ENCODE peak calls at places on chromosome 17, in five cellular contexts. One of them, this sample, is unnamed.

GRCh38 chr17:48611213-48611612 is 396 bp upstream of the HOXB7 start:
- DNase-seq in fibroblast of lung: no peak
- DNase-seq in cardiac fibroblast: no peak
- DNase-seq in GM23338: no peak
- DNase-seq in gastrocnemius medialis: no peak
- DNase-seq in this sample: no peak

GRCh38 chr17:53934931-53935330 is 112.2 kb downstream of the KIF2B start:
- DNase-seq in gastrocnemius medialis: no peak
- DNase-seq in fibroblast of lung: no peak
- DNase-seq in GM23338: no peak
- DNase-seq in cardiac fibroblast: no peak
- DNase-seq in this sample: no peak

GRCh38 chr17:8053600-8053999 is 14.7 kb downstream of the ALOX15B start:
- DNase-seq in fibroblast of lung: peak; percentile 5
- DNase-seq in gastrocnemius medialis: no peak
- DNase-seq in GM23338: no peak
- DNase-seq in cardiac fibroblast: no peak
- DNase-seq in this sample: no peak

GRCh38 chr17:57035971-57036481 is 49.0 kb upstream of the AKAP1 start:
- DNase-seq in cardiac fibroblast: no peak
- DNase-seq in gastrocnemius medialis: no peak
- DNase-seq in fibroblast of lung: no peak
- DNase-seq in GM23338: no peak
- DNase-seq in this sample: no peak

GRCh38 chr17:3845361-3845753 is 689 bp downstream of the NCBP3 start:
- DNase-seq in gastrocnemius medialis: no peak
- DNase-seq in cardiac fibroblast: no peak
- DNase-seq in fibroblast of lung: peak; percentile 15
- DNase-seq in GM23338: no peak
- DNase-seq in this sample: peak; percentile 72

GRCh38 chr17:6701719-6702118 is 11.4 kb downstream of the SLC13A5 start:
- DNase-seq in fibroblast of lung: no peak
- DNase-seq in gastrocnemius medialis: no peak
- DNase-seq in cardiac fibroblast: peak; percentile 12
- DNase-seq in GM23338: peak; percentile 93
- DNase-seq in this sample: peak; percentile 66

GRCh38 chr17:82371333-82372062 is at the start of gene UTS2R:
- DNase-seq in cardiac fibroblast: no peak
- DNase-seq in GM23338: peak; percentile 69
- DNase-seq in fibroblast of lung: no peak
- DNase-seq in gastrocnemius medialis: no peak
- DNase-seq in this sample: no peak

GRCh38 chr17:80441133-80441578 is 26.2 kb downstream of the ENDOV start:
- DNase-seq in fibroblast of lung: peak; percentile 28
- DNase-seq in cardiac fibroblast: peak; percentile 33
- DNase-seq in gastrocnemius medialis: no peak
- DNase-seq in GM23338: peak; percentile 89
- DNase-seq in this sample: peak; percentile 84

GRCh38 chr17:54256530-54256929 is 433.8 kb downstream of the KIF2B start:
- DNase-seq in GM23338: peak; percentile 73
- DNase-seq in cardiac fibroblast: no peak
- DNase-seq in gastrocnemius medialis: no peak
- DNase-seq in fibroblast of lung: no peak
- DNase-seq in this sample: no peak

GRCh38 chr17:78515480-78515879 is 61.7 kb downstream of the DNAH17 start:
- DNase-seq in gastrocnemius medialis: no peak
- DNase-seq in cardiac fibroblast: no peak
- DNase-seq in fibroblast of lung: no peak
- DNase-seq in GM23338: no peak
- DNase-seq in this sample: no peak

GRCh38 chr17:63039899-63040602 is 74.0 kb downstream of the TANC2 start:
- DNase-seq in cardiac fibroblast: peak; percentile 74
- DNase-seq in GM23338: no peak
- DNase-seq in gastrocnemius medialis: no peak
- DNase-seq in fibroblast of lung: peak; percentile 84
- DNase-seq in this sample: peak; percentile 10

GRCh38 chr17:9204623-9205329 is 183.5 kb downstream of the NTN1 start:
- DNase-seq in fibroblast of lung: no peak
- DNase-seq in cardiac fibroblast: no peak
- DNase-seq in gastrocnemius medialis: no peak
- DNase-seq in GM23338: no peak
- DNase-seq in this sample: no peak

GRCh38 chr17:62996221-62996620 is 30.2 kb downstream of the TANC2 start:
- DNase-seq in fibroblast of lung: no peak
- DNase-seq in gastrocnemius medialis: no peak
- DNase-seq in GM23338: no peak
- DNase-seq in cardiac fibroblast: no peak
- DNase-seq in this sample: no peak

DNA sequence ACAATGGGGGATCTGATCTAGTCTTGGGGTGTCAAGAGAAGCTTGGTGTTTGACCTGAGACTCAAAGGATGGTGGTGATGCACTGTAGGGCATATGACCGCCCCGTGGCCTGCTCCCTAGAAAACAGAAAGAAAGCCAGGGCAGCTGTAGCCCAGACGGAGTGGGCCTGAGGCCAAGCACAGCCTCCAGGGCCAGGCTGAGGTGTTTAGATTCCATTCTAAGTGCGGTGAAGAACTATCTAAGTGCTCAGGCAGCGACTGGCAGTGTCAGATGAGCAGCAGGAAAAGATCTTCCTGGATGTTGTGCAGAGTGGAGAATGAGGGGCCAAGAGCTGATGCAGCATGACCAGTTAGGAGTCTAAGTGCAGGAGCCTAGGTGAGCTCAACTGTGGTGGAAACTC is 314.3 kb upstream of the CCL2 start:
- DNase-seq in GM23338: no peak
- DNase-seq in cardiac fibroblast: no peak
- DNase-seq in gastrocnemius medialis: peak; percentile 15
- DNase-seq in fibroblast of lung: peak; percentile 50
- DNase-seq in this sample: no peak
- TF ChIP-seq CTCF in GM23338: no peak
- TF ChIP-seq CTCF in cardiac fibroblast: no peak
- TF ChIP-seq CTCF in gastrocnemius medialis: no peak
- TF ChIP-seq CTCF in fibroblast of lung: no peak
- TF ChIP-seq CTCF in this sample: no peak

GRCh38 chr17:75876938-75877751 is 1.2 kb downstream of the TRIM47 start:
- DNase-seq in fibroblast of lung: peak; percentile 93
- DNase-seq in GM23338: peak; percentile 45
- DNase-seq in cardiac fibroblast: peak; percentile 97
- DNase-seq in gastrocnemius medialis: peak; percentile 81
- DNase-seq in this sample: no peak

GRCh38 chr17:75877752-75878173 is 618 bp downstream of the TRIM47 start:
- DNase-seq in fibroblast of lung: peak; percentile 72
- DNase-seq in GM23338: peak; percentile 91
- DNase-seq in cardiac fibroblast: peak; percentile 74
- DNase-seq in gastrocnemius medialis: peak; percentile 42
- DNase-seq in this sample: peak; percentile 85

GRCh38 chr17:75876190-75876937 is 2.0 kb downstream of the TRIM47 start:
- DNase-seq in gastrocnemius medialis: no peak
- DNase-seq in cardiac fibroblast: no peak
- DNase-seq in GM23338: peak; percentile 80
- DNase-seq in fibroblast of lung: no peak
- DNase-seq in this sample: peak; percentile 73

GRCh38 chr17:75875940-75876189 is 2.5 kb downstream of the TRIM47 start:
- DNase-seq in GM23338: no peak
- DNase-seq in fibroblast of lung: no peak
- DNase-seq in gastrocnemius medialis: no peak
- DNase-seq in cardiac fibroblast: no peak
- DNase-seq in this sample: no peak

DNA sequence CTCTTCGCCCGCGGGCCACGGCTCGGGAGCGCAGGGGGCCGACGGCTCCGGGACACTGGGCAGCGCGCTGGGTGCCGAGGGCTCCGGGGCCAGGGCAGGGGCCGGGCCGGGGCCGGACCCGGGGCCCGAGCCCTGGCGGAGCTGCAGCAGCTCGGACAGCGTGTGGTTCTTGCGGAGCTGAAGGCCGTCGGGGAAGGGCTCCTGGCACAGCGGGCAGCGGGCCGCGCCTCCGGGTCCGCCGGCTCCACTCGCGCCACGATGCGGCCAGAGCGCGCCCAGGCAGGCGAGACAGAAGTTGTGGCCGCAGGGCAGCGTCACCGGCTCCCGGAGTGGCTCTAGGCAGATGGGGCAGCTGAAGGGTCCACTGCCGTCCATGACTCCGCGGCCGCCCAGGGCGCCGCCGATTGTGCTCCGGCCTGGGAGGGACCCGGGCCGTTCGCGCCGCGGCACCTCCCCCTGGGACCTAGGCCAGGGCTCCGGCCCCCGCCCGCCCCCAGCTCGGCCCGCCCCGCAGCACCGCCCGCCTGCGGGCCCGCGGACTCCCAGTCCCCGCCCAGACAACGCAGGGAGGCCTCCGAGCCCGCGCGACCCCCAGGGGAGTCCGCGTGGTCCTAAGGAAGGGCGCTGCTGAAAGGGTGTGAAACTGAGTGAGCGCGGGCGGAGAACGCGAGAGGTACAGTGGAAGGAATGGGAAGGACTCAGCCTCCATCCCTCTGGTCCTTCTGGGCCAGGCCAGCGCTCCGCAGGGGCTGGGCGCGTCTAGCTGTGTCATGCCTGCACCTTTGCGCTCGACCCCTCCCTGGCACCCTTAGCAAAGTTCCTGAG is at the start of gene TRIM47:
- DNase-seq in cardiac fibroblast: peak; percentile 66
- DNase-seq in GM23338: peak; percentile 77
- DNase-seq in gastrocnemius medialis: no peak
- DNase-seq in fibroblast of lung: peak; percentile 65
- DNase-seq in this sample: no peak
- TF ChIP-seq CTCF in cardiac fibroblast: peak; percentile 23
- TF ChIP-seq CTCF in GM23338: peak; percentile 1
- TF ChIP-seq CTCF in gastrocnemius medialis: peak; percentile 7
- TF ChIP-seq CTCF in fibroblast of lung: peak; percentile 30
- TF ChIP-seq CTCF in this sample: peak; percentile 8

GRCh38 chr17:58710948-58711552 is 18.6 kb downstream of the RAD51C start:
- DNase-seq in cardiac fibroblast: peak; percentile 83
- DNase-seq in GM23338: peak; percentile 90
- DNase-seq in gastrocnemius medialis: no peak
- DNase-seq in fibroblast of lung: peak; percentile 41
- DNase-seq in this sample: peak; percentile 28
- TF ChIP-seq CTCF in cardiac fibroblast: peak; percentile 59
- TF ChIP-seq CTCF in GM23338: peak; percentile 63
- TF ChIP-seq CTCF in gastrocnemius medialis: peak; percentile 55
- TF ChIP-seq CTCF in fibroblast of lung: peak; percentile 59
- TF ChIP-seq CTCF in this sample: peak; percentile 62

GRCh38 chr17:32985357-32985756 is 6.3 kb upstream of the SPACA3 start:
- DNase-seq in gastrocnemius medialis: no peak
- DNase-seq in fibroblast of lung: no peak
- DNase-seq in cardiac fibroblast: no peak
- DNase-seq in GM23338: no peak
- DNase-seq in this sample: no peak
- TF ChIP-seq CTCF in gastrocnemius medialis: no peak
- TF ChIP-seq CTCF in fibroblast of lung: no peak
- TF ChIP-seq CTCF in cardiac fibroblast: no peak
- TF ChIP-seq CTCF in GM23338: no peak
- TF ChIP-seq CTCF in this sample: no peak

GRCh38 chr17:38672788-38673713 is 1.7 kb downstream of the EPOP start:
- DNase-seq in GM23338: peak; percentile 74
- DNase-seq in fibroblast of lung: no peak
- DNase-seq in gastrocnemius medialis: no peak
- DNase-seq in cardiac fibroblast: no peak
- DNase-seq in this sample: no peak

GRCh38 chr17:38673714-38674012 is 1.1 kb downstream of the EPOP start:
- DNase-seq in cardiac fibroblast: no peak
- DNase-seq in gastrocnemius medialis: no peak
- DNase-seq in fibroblast of lung: no peak
- DNase-seq in GM23338: peak; percentile 57
- DNase-seq in this sample: peak; percentile 49

GRCh38 chr17:38676706-38677504 is 2.1 kb upstream of the EPOP start:
- DNase-seq in fibroblast of lung: peak; percentile 71
- DNase-seq in gastrocnemius medialis: peak; percentile 67
- DNase-seq in cardiac fibroblast: peak; percentile 88
- DNase-seq in GM23338: peak; percentile 91
- DNase-seq in this sample: peak; percentile 86

GRCh38 chr17:38674013-38674748 is 576 bp downstream of the EPOP start:
- DNase-seq in GM23338: peak; percentile 53
- DNase-seq in cardiac fibroblast: no peak
- DNase-seq in fibroblast of lung: no peak
- DNase-seq in gastrocnemius medialis: no peak
- DNase-seq in this sample: no peak

DNA sequence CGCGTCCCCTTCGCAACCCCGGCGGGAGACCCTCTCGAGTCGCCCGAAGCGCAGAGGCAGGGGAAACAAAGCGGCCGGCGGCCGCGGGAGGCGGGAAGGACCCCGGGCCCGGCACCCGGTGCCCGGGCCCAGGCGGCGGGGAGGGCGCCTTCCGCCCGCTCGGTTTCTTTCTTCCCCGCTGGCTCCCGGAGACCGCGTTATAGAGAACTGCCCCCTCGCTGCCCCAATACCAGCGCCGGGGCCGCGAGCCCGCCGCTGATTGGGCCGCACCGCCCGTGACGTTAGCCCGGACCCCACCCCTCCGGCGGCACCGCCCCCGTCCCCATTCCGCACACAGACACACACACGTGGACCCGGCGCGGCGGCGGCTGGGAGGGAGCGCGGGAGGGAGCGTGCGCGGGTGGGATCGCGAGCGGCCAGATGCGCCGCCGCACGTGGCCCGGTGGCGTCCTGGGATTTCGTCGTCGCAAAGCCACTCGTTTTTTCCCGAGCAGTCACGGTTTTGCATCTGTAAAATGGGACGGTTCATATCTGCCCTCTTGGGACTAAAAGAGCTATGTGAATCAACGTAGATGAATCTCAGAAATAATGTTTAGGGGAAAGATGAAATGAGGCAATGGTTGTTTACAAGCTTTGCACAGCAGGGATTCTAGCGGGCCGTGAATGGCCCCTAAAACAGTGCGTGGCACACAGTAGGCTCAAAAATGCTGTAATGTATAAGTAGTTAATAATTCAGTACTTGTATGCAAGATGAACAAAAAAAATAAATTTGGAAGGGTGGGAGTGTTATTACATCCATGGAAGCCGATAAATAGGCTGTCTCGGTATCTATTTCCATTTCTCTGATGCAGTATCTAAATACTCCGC is at the start of gene EPOP:
- DNase-seq in cardiac fibroblast: peak; percentile 80
- DNase-seq in fibroblast of lung: peak; percentile 79
- DNase-seq in GM23338: peak; percentile 87
- DNase-seq in gastrocnemius medialis: peak; percentile 62
- DNase-seq in this sample: peak; percentile 96
- TF ChIP-seq CTCF in cardiac fibroblast: no peak
- TF ChIP-seq CTCF in fibroblast of lung: no peak
- TF ChIP-seq CTCF in GM23338: no peak
- TF ChIP-seq CTCF in gastrocnemius medialis: no peak
- TF ChIP-seq CTCF in this sample: no peak

GRCh38 chr17:15436399-15437369 is 30.7 kb downstream of the CDRT4 start:
- DNase-seq in gastrocnemius medialis: peak; percentile 48
- DNase-seq in cardiac fibroblast: peak; percentile 70
- DNase-seq in fibroblast of lung: no peak
- DNase-seq in GM23338: peak; percentile 62
- DNase-seq in this sample: no peak
- TF ChIP-seq CTCF in gastrocnemius medialis: no peak
- TF ChIP-seq CTCF in cardiac fibroblast: peak; percentile 36
- TF ChIP-seq CTCF in fibroblast of lung: peak; percentile 39
- TF ChIP-seq CTCF in GM23338: peak; percentile 62
- TF ChIP-seq CTCF in this sample: peak; percentile 9

DNA sequence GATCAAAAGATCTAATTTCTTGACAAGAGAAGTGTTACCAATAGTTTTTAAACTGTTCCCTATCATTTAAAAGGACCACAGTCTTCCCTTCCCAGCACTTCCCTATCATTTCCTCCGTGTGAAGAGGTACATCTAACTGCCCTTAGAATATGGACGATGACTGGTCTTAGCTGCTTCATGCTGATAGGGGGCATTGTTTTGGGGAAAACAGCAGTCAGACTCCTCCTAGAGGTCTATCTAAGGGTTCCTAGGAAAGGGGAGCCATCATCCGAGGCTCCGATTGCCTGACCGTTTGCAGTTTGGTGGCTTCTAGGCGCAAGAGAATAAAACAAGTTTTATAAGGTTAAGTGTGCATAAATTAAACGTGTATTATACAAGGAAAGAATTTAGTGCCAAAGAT is 7.1 kb downstream of the FZD2 start:
- DNase-seq in gastrocnemius medialis: no peak
- DNase-seq in GM23338: peak; percentile 36
- DNase-seq in fibroblast of lung: no peak
- DNase-seq in cardiac fibroblast: no peak
- DNase-seq in this sample: no peak
- TF ChIP-seq CTCF in gastrocnemius medialis: no peak
- TF ChIP-seq CTCF in GM23338: peak; percentile 45
- TF ChIP-seq CTCF in fibroblast of lung: no peak
- TF ChIP-seq CTCF in cardiac fibroblast: no peak
- TF ChIP-seq CTCF in this sample: no peak